ENCODE peak calls at places on chromosomes 11 and 22, in nine cellular contexts. E, Y, A, N, B, H, F, D and C are unnamed samples.

GRCh38 chr11:9660886-9661285 is 3.0 kb upstream of the SWAP70 start:
- DNase-seq in E (no peak), Y (peak), A (no peak), N (no peak), B (peak), H (no peak), F (no peak), D (no peak), C (no peak)

GRCh38 chr11:121522043-121522941 is 69.5 kb upstream of the SORL1-AS1 start:
- DNase-seq in E (no peak), Y (no peak), A (no peak), N (no peak), B (no peak), H (no peak), F (no peak), D (no peak), C (no peak)

GRCh38 chr11:21727102-21727501 is 465.8 kb upstream of the ANO5 start:
- DNase-seq in E (no peak), Y (no peak), A (no peak), N (no peak), B (no peak), H (no peak), F (no peak), D (no peak), C (no peak)

GRCh38 chr22:17366830-17367229 is 2.4 kb upstream of the CECR2 start:
- DNase-seq in E (peak), Y (no peak), A (no peak), N (peak), B (no peak), H (no peak), F (no peak), D (no peak), C (no peak)

GRCh38 chr22:27437570-27437969 is 364.0 kb downstream of the MN1 start:
- DNase-seq in E (no peak), Y (no peak), A (no peak), N (no peak), B (no peak), H (no peak), F (no peak), D (no peak), C (no peak)

GRCh38 chr11:48193876-48194275 is 22.7 kb upstream of the OR4B1 start:
- DNase-seq in E (no peak), Y (peak), A (no peak), N (no peak), B (peak), H (peak), F (no peak), D (no peak), C (no peak)

GRCh38 chr11:13262096-13262495 is 15.5 kb upstream of the BMAL1 start:
- DNase-seq in E (no peak), Y (peak), A (peak), N (no peak), B (no peak), H (peak), F (no peak), D (no peak), C (no peak)

GRCh38 chr11:65553301-65554001 is 4.7 kb downstream of the LTBP3 start:
- DNase-seq in E (peak), Y (no peak), A (no peak), N (no peak), B (no peak), H (no peak), F (no peak), D (no peak), C (no peak)

GRCh38 chr11:85941380-85941973 is 86.3 kb downstream of the CCDC83 start:
- DNase-seq in E (peak), Y (peak), A (peak), N (peak), B (peak), H (peak), F (peak), D (peak), C (no peak)

GRCh38 chr11:63945482-63946163 is 6.8 kb downstream of the NAA40 start:
- DNase-seq in E (peak), Y (peak), A (peak), N (peak), B (peak), H (peak), F (peak), D (peak), C (no peak)

GRCh38 chr11:19365743-19366410 is 125.1 kb upstream of the E2F8 start:
- DNase-seq in E (no peak), Y (peak), A (peak), N (no peak), B (no peak), H (no peak), F (no peak), D (no peak), C (no peak)

GRCh38 chr22:19805821-19806212 is 45.2 kb downstream of the TBX1 start:
- DNase-seq in E (peak), Y (no peak), A (no peak), N (peak), B (peak), H (no peak), F (peak), D (no peak), C (no peak)

GRCh38 chr22:49497266-49497665 is 330.4 kb downstream of the BRD1 start:
- DNase-seq in E (no peak), Y (no peak), A (no peak), N (no peak), B (no peak), H (no peak), F (no peak), D (no peak), C (no peak)

GRCh38 chr11:26905368-26905767 is 88.5 kb upstream of the FIBIN start:
- DNase-seq in E (no peak), Y (peak), A (peak), N (no peak), B (peak), H (peak), F (no peak), D (no peak), C (no peak)

GRCh38 chr11:33777906-33778305 is 3.6 kb upstream of the FBXO3 start:
- DNase-seq in E (no peak), Y (no peak), A (no peak), N (no peak), B (no peak), H (no peak), F (no peak), D (no peak), C (no peak)

GRCh38 chr11:44316388-44317240 is 6.7 kb upstream of the ALX4 start:
- DNase-seq in E (peak), Y (no peak), A (no peak), N (no peak), B (no peak), H (no peak), F (no peak), D (no peak), C (no peak)

GRCh38 chr11:44313701-44314489 is 4.0 kb upstream of the ALX4 start:
- DNase-seq in E (no peak), Y (peak), A (peak), N (no peak), B (peak), H (no peak), F (no peak), D (no peak), C (no peak)

GRCh38 chr11:44318369-44318768 is 8.4 kb upstream of the ALX4 start:
- DNase-seq in E (no peak), Y (no peak), A (no peak), N (no peak), B (no peak), H (no peak), F (no peak), D (no peak), C (no peak)

GRCh38 chr11:44314733-44315132 is 4.8 kb upstream of the ALX4 start:
- DNase-seq in E (no peak), Y (no peak), A (no peak), N (no peak), B (no peak), H (no peak), F (no peak), D (no peak), C (no peak)

DNA sequence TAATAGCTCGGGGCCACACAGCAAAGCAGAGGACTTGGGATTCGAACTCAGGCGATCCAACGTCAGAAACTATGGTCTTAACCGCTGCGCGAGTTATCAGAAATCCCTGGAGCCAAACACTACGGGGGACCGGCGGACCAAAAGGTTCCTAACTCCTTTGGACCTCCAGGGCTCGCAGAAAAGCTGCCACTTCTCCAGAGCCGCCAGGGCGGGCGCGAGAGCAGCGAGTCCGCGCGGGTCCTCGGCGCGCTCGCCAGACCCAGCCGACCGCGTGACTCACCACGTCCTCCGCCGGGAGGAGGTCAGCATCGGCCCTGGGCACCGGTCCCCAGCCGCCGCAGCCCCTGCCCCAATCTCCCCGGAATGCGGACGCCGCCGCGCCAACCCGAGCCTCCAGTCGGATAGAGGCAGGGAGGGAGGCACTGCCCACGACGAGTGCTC is 6.0 kb upstream of the ALX4 start:
- DNase-seq in E (no peak), Y (peak), A (no peak), N (peak), B (peak), H (no peak), F (no peak), D (no peak), C (no peak)
- TF ChIP-seq CTCF in E (no peak), Y (no peak), A (peak), N (peak), B (no peak), H (no peak), F (no peak), D (no peak), C (peak)

GRCh38 chr11:46281374-46281831 is 3.9 kb downstream of the CREB3L1 start:
- DNase-seq in E (no peak), Y (no peak), A (peak), N (peak), B (peak), H (peak), F (no peak), D (no peak), C (no peak)
- TF ChIP-seq CTCF in E (no peak), Y (no peak), A (no peak), N (no peak), B (no peak), H (no peak), F (no peak), D (no peak), C (no peak)

GRCh38 chr22:30423296-30423958 is 2.1 kb upstream of the MTFP1 start:
- DNase-seq in E (peak), Y (no peak), A (no peak), N (peak), B (no peak), H (no peak), F (no peak), D (no peak), C (no peak)
- TF ChIP-seq CTCF in E (no peak), Y (no peak), A (no peak), N (no peak), B (no peak), H (no peak), F (no peak), D (peak), C (peak)

GRCh38 chr11:62108971-62109391 is 14.8 kb upstream of the INCENP start:
- DNase-seq in E (no peak), Y (peak), A (peak), N (no peak), B (peak), H (peak), F (peak), D (no peak), C (no peak)
- TF ChIP-seq CTCF in E (no peak), Y (no peak), A (no peak), N (no peak), B (no peak), H (no peak), F (no peak), D (no peak), C (no peak)

DNA sequence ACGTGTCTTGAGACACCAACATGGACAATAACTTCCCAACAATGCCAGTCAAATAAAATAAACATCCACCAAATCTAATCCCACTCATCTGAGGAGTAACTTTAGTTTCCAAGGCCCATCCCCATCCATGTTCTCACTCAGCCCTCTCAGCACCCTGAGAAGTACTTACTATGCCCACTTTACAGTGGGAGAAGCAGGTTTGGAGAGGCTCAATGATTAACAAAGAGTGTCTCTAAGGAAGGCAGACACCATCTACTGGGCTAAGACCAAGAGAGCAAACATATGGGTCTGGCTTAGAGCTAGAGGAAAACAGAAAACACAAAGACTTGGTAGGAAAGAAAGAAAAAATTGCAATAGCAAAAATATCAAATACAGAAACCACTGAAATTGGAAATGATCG is 11.3 kb downstream of the POLDIP3 start:
- DNase-seq in E (no peak), Y (no peak), A (no peak), N (no peak), B (no peak), H (no peak), F (no peak), D (no peak), C (no peak)
- TF ChIP-seq CTCF in E (no peak), Y (no peak), A (no peak), N (no peak), B (no peak), H (no peak), F (no peak), D (no peak), C (no peak)